ENCODE peak calls at places on chromosomes 7 and 10, in nine cellular contexts. V, X, I, U, Q, Z, K, F and M are unnamed samples.

GRCh38 chr7:106423836-106424475 is 139.2 kb upstream of the NAMPT start:
- DNase-seq in V (no peak), X (no peak), I (no peak), U (no peak), Q (no peak), Z (no peak), K (no peak), F (no peak), M (no peak)

GRCh38 chr10:78869508-78870439 is 199.0 kb upstream of the ZMIZ1 start:
- DNase-seq in V (no peak), X (no peak), I (no peak), U (no peak), Q (no peak), Z (no peak), K (no peak), F (no peak), M (no peak)

GRCh38 chr10:13382759-13383753 is 35.0 kb upstream of the SEPHS1 start:
- DNase-seq in V (no peak), X (no peak), I (peak), U (peak), Q (no peak), Z (peak), K (no peak), F (no peak), M (no peak)

GRCh38 chr7:112891698-112892097 is 101.5 kb upstream of the TMEM168 start:
- DNase-seq in V (no peak), X (no peak), I (no peak), U (no peak), Q (no peak), Z (no peak), K (no peak), F (no peak), M (no peak)

GRCh38 chr10:79256264-79256806 is 90.9 kb upstream of the PPIF start:
- DNase-seq in V (no peak), X (no peak), I (no peak), U (no peak), Q (no peak), Z (no peak), K (no peak), F (no peak), M (no peak)

GRCh38 chr7:42155836-42156540 is 81.0 kb downstream of the GLI3 start:
- DNase-seq in V (no peak), X (no peak), I (no peak), U (no peak), Q (no peak), Z (no peak), K (no peak), F (no peak), M (peak)

GRCh38 chr7:7972128-7972527 is 3.5 kb downstream of the GLCCI1 start:
- DNase-seq in V (no peak), X (no peak), I (peak), U (no peak), Q (peak), Z (peak), K (no peak), F (no peak), M (no peak)

GRCh38 chr10:101644002-101644401 is 51.0 kb downstream of the FBXW4 start:
- DNase-seq in V (no peak), X (no peak), I (no peak), U (no peak), Q (peak), Z (no peak), K (no peak), F (no peak), M (no peak)

GRCh38 chr10:101839421-101840063 is 4.1 kb downstream of the KCNIP2 start:
- DNase-seq in V (no peak), X (peak), I (no peak), U (peak), Q (peak), Z (peak), K (no peak), F (peak), M (no peak)

GRCh38 chr10:133310399-133310755 is 1.7 kb downstream of the ZNF511 start:
- DNase-seq in V (no peak), X (no peak), I (no peak), U (no peak), Q (no peak), Z (no peak), K (no peak), F (no peak), M (no peak)

GRCh38 chr10:57096044-57096443 is 735.0 kb upstream of the ZWINT start:
- DNase-seq in V (no peak), X (no peak), I (no peak), U (no peak), Q (no peak), Z (no peak), K (no peak), F (no peak), M (no peak)

GRCh38 chr7:114392686-114393085 is 21.9 kb upstream of the FOXP2 start:
- DNase-seq in V (peak), X (no peak), I (no peak), U (no peak), Q (no peak), Z (no peak), K (no peak), F (no peak), M (peak)

GRCh38 chr10:116101616-116102015 is 171.4 kb downstream of the GFRA1 start:
- DNase-seq in V (no peak), X (no peak), I (no peak), U (no peak), Q (no peak), Z (no peak), K (no peak), F (no peak), M (no peak)

GRCh38 chr7:51645707-51646298 is 329.2 kb upstream of the COBL start:
- DNase-seq in V (no peak), X (no peak), I (no peak), U (no peak), Q (no peak), Z (no peak), K (no peak), F (no peak), M (no peak)

GRCh38 chr7:74498996-74499834 is 45.5 kb downstream of the GTF2IRD1 start:
- DNase-seq in V (no peak), X (no peak), I (peak), U (no peak), Q (no peak), Z (no peak), K (no peak), F (no peak), M (no peak)

GRCh38 chr7:70132802-70133201 is 534.5 kb downstream of the AUTS2 start:
- DNase-seq in V (no peak), X (no peak), I (no peak), U (no peak), Q (peak), Z (no peak), K (no peak), F (no peak), M (no peak)

GRCh38 chr10:22325272-22325947 is 4.5 kb downstream of the BMI1 start:
- DNase-seq in V (no peak), X (peak), I (peak), U (peak), Q (peak), Z (peak), K (no peak), F (peak), M (no peak)

GRCh38 chr7:69732203-69732602 is 133.9 kb downstream of the AUTS2 start:
- DNase-seq in V (no peak), X (no peak), I (peak), U (peak), Q (no peak), Z (no peak), K (no peak), F (no peak), M (no peak)

GRCh38 chr10:107118866-107119265 is 45.6 kb downstream of the SORCS1 start:
- DNase-seq in V (no peak), X (no peak), I (no peak), U (no peak), Q (no peak), Z (no peak), K (no peak), F (no peak), M (no peak)

GRCh38 chr7:17369686-17370426 is 71.4 kb downstream of the AHR start:
- DNase-seq in V (peak), X (no peak), I (no peak), U (peak), Q (no peak), Z (no peak), K (no peak), F (no peak), M (peak)

GRCh38 chr10:132708441-132708840 is 77.5 kb downstream of the NKX6-2 start:
- DNase-seq in V (no peak), X (no peak), I (no peak), U (no peak), Q (peak), Z (no peak), K (no peak), F (no peak), M (no peak)

GRCh38 chr7:50268990-50269389 is 35.5 kb upstream of the IKZF1 start:
- DNase-seq in V (no peak), X (no peak), I (no peak), U (no peak), Q (no peak), Z (no peak), K (no peak), F (no peak), M (no peak)

GRCh38 chr7:44782460-44782859 is 14.0 kb upstream of the PPIA start:
- DNase-seq in V (no peak), X (no peak), I (no peak), U (no peak), Q (no peak), Z (no peak), K (no peak), F (no peak), M (no peak)